ENCODE peak calls at places on chromosomes 2 and 18, in five cellular contexts. One of them, this sample, is unnamed.

GRCh38 chr2:198309673-198310280 is 505.4 kb downstream of the PLCL1 start:
- DNase-seq in Caki2: peak
- DNase-seq in activated CD4-positive, alpha-beta T cell treated with anti-CD3 and anti-CD28 coated beads for 4 hours: peak
- DNase-seq in T-helper 2 cell: peak
- DNase-seq in NCI-H460: peak
- DNase-seq in this sample: peak

GRCh38 chr2:216649573-216649972 is 16.4 kb downstream of the IGFBP2 start:
- DNase-seq in activated CD4-positive, alpha-beta T cell treated with anti-CD3 and anti-CD28 coated beads for 4 hours: no peak
- DNase-seq in T-helper 2 cell: no peak
- DNase-seq in Caki2: no peak
- DNase-seq in NCI-H460: no peak
- DNase-seq in this sample: no peak

GRCh38 chr18:75029456-75029855 is 179.5 kb downstream of the PTGR3 start:
- DNase-seq in activated CD4-positive, alpha-beta T cell treated with anti-CD3 and anti-CD28 coated beads for 4 hours: peak
- DNase-seq in Caki2: no peak
- DNase-seq in NCI-H460: no peak
- DNase-seq in T-helper 2 cell: no peak
- DNase-seq in this sample: no peak

GRCh38 chr2:207252979-207253640 is 87.4 kb upstream of the KLF7 start:
- DNase-seq in activated CD4-positive, alpha-beta T cell treated with anti-CD3 and anti-CD28 coated beads for 4 hours: no peak
- DNase-seq in Caki2: no peak
- DNase-seq in T-helper 2 cell: no peak
- DNase-seq in NCI-H460: no peak
- DNase-seq in this sample: no peak

GRCh38 chr18:76405761-76406356 is 89.2 kb downstream of the ZNF516 start:
- DNase-seq in activated CD4-positive, alpha-beta T cell treated with anti-CD3 and anti-CD28 coated beads for 4 hours: peak
- DNase-seq in NCI-H460: no peak
- DNase-seq in T-helper 2 cell: no peak
- DNase-seq in Caki2: no peak
- DNase-seq in this sample: peak

GRCh38 chr18:37630326-37630725 is 64.7 kb upstream of the CELF4 start:
- DNase-seq in activated CD4-positive, alpha-beta T cell treated with anti-CD3 and anti-CD28 coated beads for 4 hours: no peak
- DNase-seq in T-helper 2 cell: no peak
- DNase-seq in Caki2: no peak
- DNase-seq in NCI-H460: no peak
- DNase-seq in this sample: no peak

GRCh38 chr18:41323044-41323443 is 632.0 kb upstream of the PIK3C3 start:
- DNase-seq in NCI-H460: no peak
- DNase-seq in activated CD4-positive, alpha-beta T cell treated with anti-CD3 and anti-CD28 coated beads for 4 hours: no peak
- DNase-seq in T-helper 2 cell: no peak
- DNase-seq in Caki2: no peak
- DNase-seq in this sample: no peak

GRCh38 chr2:140353541-140353940 is 1573.4 kb upstream of the NXPH2 start:
- DNase-seq in Caki2: no peak
- DNase-seq in activated CD4-positive, alpha-beta T cell treated with anti-CD3 and anti-CD28 coated beads for 4 hours: no peak
- DNase-seq in T-helper 2 cell: no peak
- DNase-seq in NCI-H460: no peak
- DNase-seq in this sample: no peak